ENCODE peak calls at places on chromosomes 12 and 14, in five cellular contexts. One of them, this sample, is unnamed. For H3K4me1, the result is how much of the 10 kb centered on the place peaks cover.

GRCh38 chr12:27319394-27319793 is 13.2 kb upstream of the BMAL2 start:
- DNase-seq in ascending aorta: no peak
- DNase-seq in tibial artery: no peak
- DNase-seq in esophagus squamous epithelium: no peak
- DNase-seq in pancreas: no peak
- DNase-seq in this sample: no peak

GRCh38 chr14:56855891-56856461 is 45.7 kb upstream of the OTX2 start:
- DNase-seq in ascending aorta: no peak
- DNase-seq in pancreas: no peak
- DNase-seq in esophagus squamous epithelium: no peak
- DNase-seq in tibial artery: no peak
- DNase-seq in this sample: no peak

GRCh38 chr12:57089259-57090245 is 638 bp downstream of the NAB2 start:
- DNase-seq in pancreas: peak
- DNase-seq in ascending aorta: peak
- DNase-seq in tibial artery: peak
- DNase-seq in esophagus squamous epithelium: no peak
- DNase-seq in this sample: peak

GRCh38 chr12:54356951-54357356 is 7.3 kb downstream of the GPR84 start:
- DNase-seq in pancreas: no peak
- DNase-seq in esophagus squamous epithelium: no peak
- DNase-seq in ascending aorta: no peak
- DNase-seq in tibial artery: no peak
- DNase-seq in this sample: no peak

GRCh38 chr12:17110316-17110715 is 504.4 kb upstream of the LMO3 start:
- DNase-seq in ascending aorta: no peak
- DNase-seq in esophagus squamous epithelium: no peak
- DNase-seq in pancreas: no peak
- DNase-seq in tibial artery: no peak
- DNase-seq in this sample: no peak

GRCh38 chr14:20415723-20416622 is 2.7 kb upstream of the TEP1 start:
- DNase-seq in pancreas: no peak
- DNase-seq in esophagus squamous epithelium: no peak
- DNase-seq in ascending aorta: no peak
- DNase-seq in tibial artery: no peak
- DNase-seq in this sample: no peak

GRCh38 chr14:57485635-57486034 is 8.0 kb downstream of the CCDC198 start:
- DNase-seq in tibial artery: no peak
- DNase-seq in esophagus squamous epithelium: no peak
- DNase-seq in ascending aorta: no peak
- DNase-seq in pancreas: no peak
- DNase-seq in this sample: no peak

GRCh38 chr12:15754233-15754632 is 35.0 kb downstream of the EPS8 start:
- DNase-seq in tibial artery: no peak
- DNase-seq in pancreas: no peak
- DNase-seq in esophagus squamous epithelium: no peak
- DNase-seq in ascending aorta: no peak
- DNase-seq in this sample: no peak

GRCh38 chr14:37493606-37494005 is 101.4 kb downstream of the FOXA1 start:
- DNase-seq in esophagus squamous epithelium: no peak
- DNase-seq in pancreas: no peak
- DNase-seq in tibial artery: no peak
- DNase-seq in ascending aorta: no peak
- DNase-seq in this sample: no peak

GRCh38 chr14:39243831-39244230 is 10.1 kb downstream of the MIA2 start:
- DNase-seq in ascending aorta: no peak
- DNase-seq in tibial artery: no peak
- DNase-seq in esophagus squamous epithelium: no peak
- DNase-seq in pancreas: no peak
- DNase-seq in this sample: no peak

GRCh38 chr12:98741615-98742265 is 96.7 kb downstream of the APAF1 start:
- DNase-seq in tibial artery: no peak
- DNase-seq in esophagus squamous epithelium: no peak
- DNase-seq in pancreas: no peak
- DNase-seq in ascending aorta: no peak
- DNase-seq in this sample: no peak

GRCh38 chr12:122097641-122098364 is 19.2 kb downstream of the MLXIP start:
- DNase-seq in ascending aorta: peak
- DNase-seq in pancreas: peak
- DNase-seq in esophagus squamous epithelium: no peak
- DNase-seq in tibial artery: no peak
- DNase-seq in this sample: no peak

GRCh38 chr12:53611304-53611703 is 14.9 kb downstream of the ATF7 start:
- DNase-seq in esophagus squamous epithelium: no peak
- DNase-seq in tibial artery: no peak
- DNase-seq in pancreas: no peak
- DNase-seq in ascending aorta: no peak
- DNase-seq in this sample: no peak

GRCh38 chr12:41656454-41656853 is 468.3 kb downstream of the PDZRN4 start:
- DNase-seq in esophagus squamous epithelium: no peak
- DNase-seq in ascending aorta: no peak
- DNase-seq in pancreas: no peak
- DNase-seq in tibial artery: no peak
- DNase-seq in this sample: no peak

GRCh38 chr14:96167224-96168148 is 37.2 kb upstream of the BDKRB2 start:
- DNase-seq in ascending aorta: no peak
- DNase-seq in esophagus squamous epithelium: no peak
- DNase-seq in pancreas: no peak
- DNase-seq in tibial artery: no peak
- DNase-seq in this sample: no peak

GRCh38 chr12:6178981-6179761 is 21.0 kb upstream of the CD9 start:
- DNase-seq in esophagus squamous epithelium: no peak
- DNase-seq in ascending aorta: no peak
- DNase-seq in pancreas: no peak
- DNase-seq in tibial artery: no peak
- DNase-seq in this sample: no peak

GRCh38 chr14:33184587-33184986 is 245.9 kb downstream of the NPAS3 start:
- DNase-seq in ascending aorta: no peak
- DNase-seq in esophagus squamous epithelium: no peak
- DNase-seq in tibial artery: no peak
- DNase-seq in pancreas: no peak
- DNase-seq in this sample: no peak

GRCh38 chr12:90456248-90456647 is 498.7 kb downstream of the CCER1 start:
- DNase-seq in pancreas: no peak
- DNase-seq in tibial artery: no peak
- DNase-seq in esophagus squamous epithelium: no peak
- DNase-seq in ascending aorta: no peak
- DNase-seq in this sample: no peak

GRCh38 chr14:58278177-58278576 is 20.2 kb upstream of the ARID4A start:
- DNase-seq in pancreas: no peak
- DNase-seq in tibial artery: no peak
- DNase-seq in esophagus squamous epithelium: no peak
- DNase-seq in ascending aorta: no peak
- DNase-seq in this sample: no peak

GRCh38 chr14:74358176-74358829 is 10.0 kb downstream of the VRTN start:
- DNase-seq in tibial artery: no peak
- DNase-seq in ascending aorta: no peak
- DNase-seq in pancreas: no peak
- DNase-seq in esophagus squamous epithelium: no peak
- DNase-seq in this sample: peak

GRCh38 chr12:43285248-43285647 is 266.8 kb downstream of the ADAMTS20 start:
- DNase-seq in ascending aorta: no peak
- DNase-seq in esophagus squamous epithelium: no peak
- DNase-seq in pancreas: no peak
- DNase-seq in tibial artery: no peak
- DNase-seq in this sample: no peak

GRCh38 chr14:95363468-95363954 is 43.8 kb upstream of the CLMN start:
- DNase-seq in ascending aorta: peak
- DNase-seq in tibial artery: no peak
- DNase-seq in esophagus squamous epithelium: no peak
- DNase-seq in pancreas: no peak
- DNase-seq in this sample: no peak

GRCh38 chr14:104822821-104823615 is 22.1 kb downstream of the ZBTB42 start:
- DNase-seq in ascending aorta: no peak
- DNase-seq in tibial artery: peak
- DNase-seq in pancreas: no peak
- DNase-seq in esophagus squamous epithelium: no peak
- DNase-seq in this sample: peak

GRCh38 chr12:111194703-111195051 is 174.2 kb downstream of the PHETA1 start:
- DNase-seq in pancreas: no peak
- DNase-seq in ascending aorta: no peak
- DNase-seq in tibial artery: no peak
- DNase-seq in esophagus squamous epithelium: no peak
- DNase-seq in this sample: no peak

GRCh38 chr12:14442221-14442881 is 76.9 kb downstream of the ATF7IP start:
- DNase-seq in esophagus squamous epithelium: no peak
- DNase-seq in pancreas: no peak
- DNase-seq in ascending aorta: no peak
- DNase-seq in tibial artery: no peak
- DNase-seq in this sample: no peak

GRCh38 chr14:61588419-61588901 is 106.9 kb upstream of the HIF1A start:
- DNase-seq in pancreas: no peak
- DNase-seq in esophagus squamous epithelium: no peak
- DNase-seq in tibial artery: peak
- DNase-seq in ascending aorta: no peak
- DNase-seq in this sample: no peak

GRCh38 chr14:75558440-75558839 is 20.0 kb upstream of the FLVCR2 start:
- DNase-seq in esophagus squamous epithelium: no peak
- DNase-seq in pancreas: no peak
- DNase-seq in tibial artery: no peak
- DNase-seq in ascending aorta: no peak
- DNase-seq in this sample: no peak
- H3K4me1 ChIP-seq in esophagus squamous epithelium: under half
- H3K4me1 ChIP-seq in pancreas: under half
- H3K4me1 ChIP-seq in tibial artery: under half
- H3K4me1 ChIP-seq in ascending aorta: under half
- H3K4me1 ChIP-seq in this sample: under half

DNA sequence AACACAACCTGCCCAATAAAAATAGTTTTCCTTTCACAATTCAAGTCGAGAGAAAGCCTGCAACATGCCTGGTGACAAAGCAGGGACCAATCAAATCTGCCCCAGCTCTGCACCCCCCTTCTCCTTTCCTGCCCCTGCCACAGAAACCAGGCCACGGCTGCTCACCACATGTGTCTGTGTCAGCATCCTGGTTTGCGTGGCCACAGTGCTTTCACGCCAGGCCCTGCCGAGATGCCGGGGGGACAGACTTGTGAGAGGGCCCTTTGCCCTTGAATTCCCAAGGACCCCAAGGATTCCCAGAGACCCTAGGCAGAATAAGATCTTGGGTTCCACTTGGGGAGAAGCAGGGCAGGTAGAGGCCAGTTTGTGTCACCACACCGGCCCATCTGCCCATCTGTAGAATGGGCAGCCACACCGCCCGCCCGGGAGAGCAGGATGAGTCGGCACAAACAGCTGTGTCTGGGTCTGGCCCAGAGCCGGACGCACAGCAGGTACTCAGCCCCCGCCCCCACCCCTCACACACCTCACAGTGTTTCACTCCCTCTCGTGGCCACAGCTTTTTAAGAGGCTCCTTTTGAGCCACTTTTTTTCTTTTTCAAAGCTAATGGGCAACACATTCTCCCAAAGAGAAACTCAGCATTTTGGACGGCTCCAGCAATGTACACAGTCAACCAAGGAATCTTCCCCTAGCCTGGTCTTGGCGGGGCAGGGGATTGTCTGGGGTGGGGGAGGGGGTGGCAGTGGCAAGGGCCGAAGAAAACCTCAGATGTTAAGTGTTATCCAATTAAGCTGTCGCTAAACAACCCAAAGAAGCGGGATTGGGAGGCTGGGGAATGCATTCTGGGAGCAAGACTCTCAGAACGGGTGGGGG is 41.5 kb downstream of the BCL11B start:
- DNase-seq in esophagus squamous epithelium: no peak
- DNase-seq in pancreas: no peak
- DNase-seq in tibial artery: peak
- DNase-seq in ascending aorta: no peak
- DNase-seq in this sample: no peak
- TF ChIP-seq CTCF in esophagus squamous epithelium: no peak
- TF ChIP-seq CTCF in pancreas: no peak
- TF ChIP-seq CTCF in tibial artery: no peak
- TF ChIP-seq CTCF in ascending aorta: no peak
- TF ChIP-seq CTCF in this sample: no peak

GRCh38 chr14:50040401-50040775 is 76.0 kb downstream of the VCPKMT start:
- DNase-seq in tibial artery: no peak
- DNase-seq in pancreas: no peak
- DNase-seq in ascending aorta: no peak
- DNase-seq in esophagus squamous epithelium: no peak
- DNase-seq in this sample: no peak

GRCh38 chr14:50038398-50039119 is 77.8 kb downstream of the VCPKMT start:
- DNase-seq in pancreas: no peak
- DNase-seq in tibial artery: no peak
- DNase-seq in esophagus squamous epithelium: no peak
- DNase-seq in ascending aorta: no peak
- DNase-seq in this sample: no peak

GRCh38 chr14:50039120-50039517 is 77.3 kb downstream of the VCPKMT start:
- DNase-seq in ascending aorta: no peak
- DNase-seq in esophagus squamous epithelium: no peak
- DNase-seq in tibial artery: no peak
- DNase-seq in pancreas: no peak
- DNase-seq in this sample: no peak

GRCh38 chr14:50040905-50041465 is 75.4 kb downstream of the VCPKMT start:
- DNase-seq in tibial artery: no peak
- DNase-seq in esophagus squamous epithelium: no peak
- DNase-seq in pancreas: no peak
- DNase-seq in ascending aorta: no peak
- DNase-seq in this sample: no peak

DNA sequence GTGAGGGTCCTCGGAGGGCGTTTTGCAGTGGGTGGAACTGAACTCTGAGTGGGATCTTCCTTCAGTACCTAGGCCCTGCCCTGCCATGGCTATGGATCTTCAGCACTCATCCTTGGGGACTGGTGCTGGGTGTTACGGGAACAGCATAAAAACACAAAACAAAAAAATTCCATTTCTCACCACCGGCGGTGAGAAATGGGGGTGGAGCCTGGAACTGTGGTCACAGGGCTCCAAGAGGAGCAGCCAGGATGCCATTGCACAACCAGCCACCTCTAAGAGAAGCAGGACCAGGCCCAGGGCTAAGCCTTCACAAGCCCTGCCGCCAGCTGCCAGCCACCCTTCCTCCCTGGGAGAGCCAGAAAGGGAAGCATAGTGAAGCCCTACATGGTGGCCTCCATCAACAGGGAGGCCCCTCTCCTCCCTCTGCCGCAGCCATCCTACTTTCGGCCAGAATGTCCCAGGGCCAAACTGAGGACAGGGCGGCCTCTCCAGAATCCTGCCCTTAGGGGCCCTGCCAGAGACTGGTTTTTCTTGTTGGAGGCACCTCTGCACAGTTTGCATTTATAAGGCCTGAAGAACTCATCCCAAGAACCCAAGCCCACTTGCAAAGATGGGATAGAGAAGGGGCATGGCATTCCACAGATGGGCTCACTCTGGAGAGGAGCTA is 76.5 kb downstream of the VCPKMT start:
- DNase-seq in pancreas: no peak
- DNase-seq in esophagus squamous epithelium: no peak
- DNase-seq in tibial artery: peak
- DNase-seq in ascending aorta: no peak
- DNase-seq in this sample: peak
- H3K4me3 ChIP-seq in pancreas: no peak
- H3K4me3 ChIP-seq in esophagus squamous epithelium: peak
- H3K4me3 ChIP-seq in tibial artery: no peak
- H3K4me3 ChIP-seq in ascending aorta: no peak
- H3K4me3 ChIP-seq in this sample: no peak

DNA sequence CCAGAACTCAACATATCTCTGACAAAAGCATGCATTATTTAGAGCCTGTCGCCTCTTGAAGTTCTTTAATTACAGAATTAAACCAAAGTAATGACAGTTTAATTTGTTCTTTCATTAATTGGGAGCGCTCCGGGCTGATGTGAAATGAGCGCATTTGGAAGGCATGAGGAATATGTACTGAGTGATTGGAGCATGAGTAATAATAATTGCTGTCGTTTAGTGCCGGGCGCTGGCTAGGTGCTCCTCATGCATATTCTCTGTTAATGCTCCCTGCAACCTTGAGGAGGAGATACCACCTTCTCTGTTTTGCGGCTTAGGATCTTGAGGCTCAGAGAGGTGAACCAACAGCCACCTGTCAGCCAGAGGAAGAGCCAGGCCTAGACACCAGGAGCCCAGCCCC is 120.5 kb downstream of the SLC25A47 start:
- DNase-seq in ascending aorta: no peak
- DNase-seq in tibial artery: no peak
- DNase-seq in esophagus squamous epithelium: no peak
- DNase-seq in pancreas: no peak
- DNase-seq in this sample: no peak
- H3K4me1 ChIP-seq in ascending aorta: under half
- H3K4me1 ChIP-seq in tibial artery: under half
- H3K4me1 ChIP-seq in esophagus squamous epithelium: under half
- H3K4me1 ChIP-seq in pancreas: half or more
- H3K4me1 ChIP-seq in this sample: under half